ENCODE peak calls at places on chromosomes 7 and 10, in six cellular contexts. X is vagina, K is fibroblast of pulmonary artery, S is IMR-90, B is endothelial cell of umbilical vein, Q is heart right ventricle. E is an unnamed sample.

GRCh38 chr7:126166645-126167044 is 1086.1 kb downstream of the GRM8 start:
- DNase-seq in X (no peak), K (no peak), S (no peak), B (no peak), Q (no peak), E (no peak)

GRCh38 chr7:29243777-29244655 is 49.4 kb downstream of the CHN2 start:
- DNase-seq in X (no peak), K (no peak), S (no peak), B (no peak), Q (no peak), E (no peak)

GRCh38 chr10:77120697-77121096 is 516.9 kb downstream of the KCNMA1 start:
- DNase-seq in X (no peak), K (no peak), S (no peak), B (no peak), Q (no peak), E (no peak)

GRCh38 chr7:81845628-81846259 is 75.9 kb upstream of the HGF start:
- DNase-seq in X (no peak), K (peak), S (peak), B (peak), Q (no peak), E (peak)

GRCh38 chr7:70694357-70694908 is 437.5 kb upstream of the GALNT17 start:
- DNase-seq in X (no peak), K (peak), S (peak), B (no peak), Q (peak), E (peak)

GRCh38 chr7:129436335-129436923 is 2.2 kb downstream of the STRIP2 start:
- DNase-seq in X (no peak), K (no peak), S (no peak), B (no peak), Q (no peak), E (no peak)

GRCh38 chr10:130804281-130804680 is 507.2 kb downstream of the TCERG1L start:
- DNase-seq in X (no peak), K (no peak), S (no peak), B (no peak), Q (no peak), E (no peak)

GRCh38 chr10:8811201-8811600 is 756.7 kb downstream of the GATA3 start:
- DNase-seq in X (no peak), K (peak), S (no peak), B (no peak), Q (no peak), E (no peak)

GRCh38 chr10:10677479-10677878 is 340.2 kb upstream of the CELF2 start:
- DNase-seq in X (no peak), K (peak), S (peak), B (peak), Q (peak), E (peak)

GRCh38 chr7:5248201-5248885 is 34.4 kb upstream of the SLC29A4 start:
- DNase-seq in X (no peak), K (peak), S (peak), B (no peak), Q (peak), E (peak)

GRCh38 chr10:45420453-45421192 is 46.6 kb downstream of the ALOX5 start:
- DNase-seq in X (peak), K (peak), S (peak), B (peak), Q (peak), E (peak)

GRCh38 chr7:105680505-105681187 is 99.4 kb upstream of the EFCAB10 start:
- DNase-seq in X (no peak), K (no peak), S (no peak), B (no peak), Q (peak), E (peak)

GRCh38 chr7:94324380-94325120 is 70.1 kb upstream of the COL1A2 start:
- DNase-seq in X (no peak), K (no peak), S (peak), B (no peak), Q (no peak), E (peak)

GRCh38 chr7:471866-472639 is 47.6 kb downstream of the PDGFA start:
- DNase-seq in X (no peak), K (peak), S (peak), B (peak), Q (peak), E (peak)

GRCh38 chr7:36006656-36007229 is 146.3 kb upstream of the EEPD1 start:
- DNase-seq in X (peak), K (no peak), S (no peak), B (no peak), Q (no peak), E (no peak)

GRCh38 chr10:17785276-17785935 is 23.7 kb upstream of the MRC1 start:
- DNase-seq in X (no peak), K (no peak), S (no peak), B (no peak), Q (no peak), E (no peak)

GRCh38 chr10:102410427-102411073 is 8.0 kb downstream of the PSD start:
- DNase-seq in X (no peak), K (no peak), S (no peak), B (no peak), Q (no peak), E (no peak)

GRCh38 chr10:132110713-132111112 is 45.0 kb downstream of the JAKMIP3 start:
- DNase-seq in X (no peak), K (no peak), S (no peak), B (no peak), Q (no peak), E (no peak)

GRCh38 chr7:26165950-26166680 is 14.1 kb downstream of the NFE2L3 start:
- DNase-seq in X (no peak), K (no peak), S (no peak), B (no peak), Q (no peak), E (no peak)

GRCh38 chr10:110388682-110389052 is 83.9 kb upstream of the SMNDC1 start:
- DNase-seq in X (no peak), K (no peak), S (no peak), B (no peak), Q (no peak), E (no peak)

GRCh38 chr7:92684274-92684673 is 94.1 kb upstream of the FAM133B start:
- DNase-seq in X (no peak), K (no peak), S (no peak), B (no peak), Q (no peak), E (no peak)

GRCh38 chr10:107031981-107032699 is 132.4 kb downstream of the SORCS1 start:
- DNase-seq in X (no peak), K (no peak), S (no peak), B (no peak), Q (no peak), E (no peak)

GRCh38 chr7:156611393-156612010 is 29.1 kb upstream of the RNF32 start:
- DNase-seq in X (no peak), K (no peak), S (no peak), B (no peak), Q (no peak), E (no peak)

GRCh38 chr10:17229967-17230682 is 2.1 kb downstream of the VIM start:
- DNase-seq in X (peak), K (peak), S (peak), B (peak), Q (peak), E (peak)

GRCh38 chr7:140402178-140402835 is 1.6 kb upstream of the RAB19 start:
- DNase-seq in X (no peak), K (peak), S (peak), B (no peak), Q (no peak), E (peak)

GRCh38 chr10:96588060-96588554 is 1.3 kb upstream of the TM9SF3 start:
- DNase-seq in X (no peak), K (no peak), S (no peak), B (no peak), Q (no peak), E (no peak)

GRCh38 chr7:117324940-117325339 is 2.1 kb upstream of the WNT2 start:
- DNase-seq in X (no peak), K (no peak), S (no peak), B (no peak), Q (no peak), E (no peak)

GRCh38 chr7:117325836-117326235 is 3.0 kb upstream of the WNT2 start:
- DNase-seq in X (no peak), K (peak), S (peak), B (no peak), Q (no peak), E (no peak)

GRCh38 chr7:117322741-117323584 is at the start of gene WNT2:
- DNase-seq in X (no peak), K (peak), S (peak), B (no peak), Q (no peak), E (peak)

GRCh38 chr7:117323585-117323876 is 673 bp upstream of the WNT2 start:
- DNase-seq in X (no peak), K (no peak), S (no peak), B (peak), Q (no peak), E (peak)

GRCh38 chr7:117323877-117324699 is 1.2 kb upstream of the WNT2 start:
- DNase-seq in X (no peak), K (peak), S (peak), B (peak), Q (peak), E (peak)
- H3K4me3 ChIP-seq in X (peak), K (peak), S (peak), B (peak), Q (peak), E (peak)

GRCh38 chr7:95906871-95907270 is 134.5 kb downstream of the DYNC1I1 start:
- DNase-seq in X (no peak), K (no peak), S (no peak), B (no peak), Q (no peak), E (no peak)
- H3K4me3 ChIP-seq in X (no peak), K (no peak), S (no peak), B (no peak), Q (no peak), E (no peak)

DNA sequence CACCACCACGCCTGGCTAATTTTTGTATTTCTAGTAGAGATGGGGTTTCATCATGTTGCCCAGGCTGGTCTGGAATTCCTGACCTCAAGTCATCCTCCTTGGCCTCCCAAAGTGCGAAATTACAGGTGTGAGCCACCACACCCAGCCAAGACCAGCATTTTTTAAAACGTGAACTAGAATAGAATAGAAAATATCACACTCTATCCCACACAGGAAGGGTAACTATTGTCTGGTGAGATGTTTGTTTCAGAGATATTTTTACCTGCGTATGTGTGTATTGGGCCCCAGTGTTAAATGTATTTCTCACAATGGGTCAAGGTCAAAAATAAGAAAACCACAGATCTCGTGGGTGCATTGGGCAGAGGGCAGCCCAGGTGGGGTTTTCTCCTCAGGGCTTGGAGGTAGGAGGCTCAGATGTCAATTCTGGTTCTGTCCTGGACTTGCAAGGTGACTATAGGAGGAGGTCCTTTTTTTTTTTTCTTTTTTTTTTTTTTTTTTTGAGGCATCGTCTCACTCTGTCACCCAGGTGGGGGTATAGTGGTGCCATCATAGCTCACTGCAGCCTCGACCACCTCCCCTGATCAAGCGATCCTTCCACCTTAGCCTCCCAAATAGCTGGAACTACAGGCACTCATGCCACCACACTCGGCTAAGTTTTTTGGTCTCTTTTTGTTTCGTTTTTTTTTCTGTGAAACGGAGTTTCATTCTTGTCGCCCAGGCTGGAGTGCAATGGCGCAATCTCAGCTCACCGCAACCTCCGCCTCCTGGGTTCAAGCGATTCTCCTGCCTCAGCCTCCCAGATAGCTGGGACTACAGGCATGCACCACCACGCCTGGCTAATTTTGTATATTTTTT is 19.0 kb downstream of the SH2B2 start:
- DNase-seq in X (no peak), K (no peak), S (no peak), B (no peak), Q (no peak), E (no peak)
- H3K4me3 ChIP-seq in X (no peak), K (no peak), S (no peak), B (no peak), Q (no peak), E (no peak)

GRCh38 chr7:151735186-151735853 is 141.6 kb downstream of the PRKAG2 start:
- DNase-seq in X (no peak), K (no peak), S (no peak), B (peak), Q (no peak), E (no peak)
- H3K4me3 ChIP-seq in X (no peak), K (no peak), S (peak), B (peak), Q (peak), E (no peak)

GRCh38 chr7:56175086-56175760 is 59.0 kb upstream of the NUPR2 start:
- DNase-seq in X (no peak), K (no peak), S (no peak), B (no peak), Q (peak), E (no peak)

GRCh38 chr7:56181010-56181409 is 64.8 kb upstream of the NUPR2 start:
- DNase-seq in X (no peak), K (no peak), S (no peak), B (no peak), Q (no peak), E (no peak)

GRCh38 chr7:56174346-56175085 is 58.3 kb upstream of the NUPR2 start:
- DNase-seq in X (no peak), K (no peak), S (no peak), B (no peak), Q (no peak), E (no peak)

DNA sequence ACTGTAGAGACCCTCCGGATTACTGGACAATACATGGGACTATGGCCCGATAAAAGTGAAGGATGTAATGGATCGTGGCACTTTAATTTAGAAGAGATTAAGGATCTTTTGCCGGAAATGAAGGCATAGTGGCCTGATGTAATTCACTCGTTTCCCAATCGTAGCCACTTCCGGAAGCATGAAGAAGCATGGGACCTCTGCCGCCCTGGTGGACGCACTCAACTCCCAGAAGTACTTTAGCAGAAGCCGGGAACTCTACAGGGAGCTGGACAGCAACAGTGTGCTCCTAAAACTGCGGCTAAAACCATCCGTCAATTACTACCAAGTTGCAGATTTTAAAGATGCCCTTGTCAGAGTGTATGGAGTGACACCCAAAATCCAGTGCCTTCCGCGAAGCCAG is 59.6 kb upstream of the NUPR2 start:
- DNase-seq in X (no peak), K (no peak), S (no peak), B (no peak), Q (no peak), E (no peak)
- H3K4me3 ChIP-seq in X (peak), K (no peak), S (no peak), B (no peak), Q (peak), E (no peak)

GRCh38 chr7:21543528-21544302 is 876 bp downstream of the DNAH11 start:
- DNase-seq in X (no peak), K (peak), S (no peak), B (peak), Q (peak), E (peak)
- H3K4me3 ChIP-seq in X (peak), K (peak), S (no peak), B (peak), Q (peak), E (peak)

GRCh38 chr10:71770789-71771188 is 2.5 kb downstream of the VSIR start:
- DNase-seq in X (no peak), K (no peak), S (no peak), B (no peak), Q (no peak), E (peak)
- H3K4me3 ChIP-seq in X (peak), K (no peak), S (no peak), B (no peak), Q (peak), E (no peak)

DNA sequence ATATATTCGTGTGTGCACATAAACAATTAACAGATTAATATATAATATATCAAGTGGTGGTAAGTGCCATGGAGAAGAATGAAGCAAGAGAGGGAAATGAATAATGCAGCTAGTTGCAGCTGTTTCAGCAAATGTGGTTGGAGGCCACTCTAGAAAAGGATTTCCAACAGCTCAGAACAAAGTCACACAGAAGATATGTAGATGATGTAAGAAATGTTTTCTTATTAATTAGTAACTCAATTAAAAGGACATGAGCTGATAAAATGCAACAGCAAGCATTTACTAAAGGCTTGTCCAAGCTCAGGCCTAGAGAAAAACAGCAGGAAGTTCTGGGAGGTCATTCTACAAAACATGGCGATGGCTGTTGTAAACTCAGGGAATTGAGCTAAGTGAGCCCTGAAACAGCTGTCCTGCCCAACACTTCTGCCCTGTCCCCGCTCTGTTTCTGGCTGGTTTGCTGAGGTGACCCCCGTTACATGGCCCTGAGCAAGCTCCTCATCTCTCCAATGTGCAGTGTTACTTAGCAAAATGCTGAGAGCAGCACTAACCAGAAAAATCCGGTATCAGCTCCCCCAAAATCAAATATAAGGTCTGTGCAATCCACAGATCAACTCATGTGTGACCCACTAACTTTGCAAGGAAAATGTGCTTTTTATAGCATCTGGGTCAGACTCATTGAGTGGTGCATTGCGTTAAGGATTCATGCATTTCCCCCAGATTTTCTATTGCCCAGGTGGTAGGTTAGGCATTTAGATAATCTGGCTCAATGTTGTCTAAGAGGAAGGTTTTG is 23.5 kb upstream of the C10orf67 start:
- DNase-seq in X (no peak), K (no peak), S (no peak), B (no peak), Q (no peak), E (no peak)
- H3K4me3 ChIP-seq in X (no peak), K (no peak), S (no peak), B (no peak), Q (no peak), E (no peak)

GRCh38 chr7:75896803-75897327 is 18.0 kb downstream of the RHBDD2 start:
- DNase-seq in X (no peak), K (no peak), S (no peak), B (no peak), Q (no peak), E (no peak)

GRCh38 chr7:75905785-75906604 is 9.0 kb upstream of the POR start:
- DNase-seq in X (peak), K (peak), S (peak), B (no peak), Q (peak), E (peak)

GRCh38 chr7:75900617-75901315 is 14.2 kb upstream of the POR start:
- DNase-seq in X (no peak), K (no peak), S (no peak), B (no peak), Q (no peak), E (no peak)
- H3K4me3 ChIP-seq in X (no peak), K (no peak), S (no peak), B (no peak), Q (no peak), E (no peak)

DNA sequence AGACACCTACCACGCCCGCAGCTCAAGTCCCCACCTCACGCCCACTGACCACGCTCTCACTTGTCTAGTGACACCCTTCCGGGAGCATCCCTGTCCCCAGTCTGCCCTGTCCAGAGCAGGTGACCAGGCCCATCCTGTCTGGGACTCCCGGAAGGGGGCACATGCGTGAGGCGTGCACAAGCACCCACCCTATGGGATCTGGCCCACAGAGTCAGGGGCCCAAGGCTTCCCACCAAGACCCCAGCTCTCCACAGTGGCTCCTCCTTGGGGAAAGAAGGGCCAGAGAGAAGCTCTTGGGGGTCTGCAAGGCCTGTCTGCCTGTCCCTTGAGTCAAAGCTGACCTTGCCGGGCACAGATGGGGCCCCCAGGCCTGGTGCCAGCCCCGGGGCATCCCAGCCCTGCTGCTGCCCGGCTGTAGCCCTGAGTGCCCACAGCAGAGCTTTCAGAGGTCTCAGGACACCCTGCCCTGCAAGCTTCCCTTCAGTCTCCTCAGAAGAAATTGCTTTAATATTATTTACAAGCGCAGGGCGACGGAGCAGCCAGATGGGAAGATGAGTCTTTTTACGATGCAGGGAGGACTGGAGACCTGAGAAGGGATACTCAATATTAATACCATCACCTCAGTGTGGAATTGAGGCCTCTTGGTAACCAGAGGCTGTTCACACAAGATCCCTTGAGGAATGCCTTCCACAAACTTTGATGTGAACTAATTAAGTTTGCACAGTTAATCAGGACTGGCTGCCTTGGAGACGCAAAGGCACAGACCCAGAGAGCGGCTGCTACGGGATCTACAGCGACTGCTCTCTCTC is 195.1 kb downstream of the ELFN1 start:
- DNase-seq in X (no peak), K (no peak), S (no peak), B (no peak), Q (no peak), E (no peak)
- H3K4me3 ChIP-seq in X (no peak), K (no peak), S (no peak), B (no peak), Q (no peak), E (no peak)